ENCODE peak calls at places on chromosomes 5 and 9, in four cellular contexts. One of them, this sample, is unnamed.

GRCh38 chr9:124196814-124197176 is 61.0 kb upstream of the NEK6 start:
- DNase-seq in brain microvascular endothelial cell: no peak
- DNase-seq in A549: no peak
- DNase-seq in HepG2: no peak
- DNase-seq in this sample: no peak

GRCh38 chr5:112183103-112183634 is 235.9 kb downstream of the EPB41L4A start:
- DNase-seq in brain microvascular endothelial cell: peak
- DNase-seq in A549: no peak
- DNase-seq in HepG2: no peak
- DNase-seq in this sample: peak

GRCh38 chr9:9603345-9603744 is 1009.5 kb downstream of the PTPRD start:
- DNase-seq in brain microvascular endothelial cell: no peak
- DNase-seq in A549: no peak
- DNase-seq in HepG2: no peak
- DNase-seq in this sample: no peak

GRCh38 chr5:73770601-73771025 is 144.6 kb downstream of the ARHGEF28 start:
- DNase-seq in brain microvascular endothelial cell: no peak
- DNase-seq in A549: no peak
- DNase-seq in HepG2: peak
- DNase-seq in this sample: no peak

GRCh38 chr5:14399054-14399657 is 182.4 kb upstream of the OTULINL start:
- DNase-seq in brain microvascular endothelial cell: peak
- DNase-seq in A549: peak
- DNase-seq in HepG2: peak
- DNase-seq in this sample: no peak

GRCh38 chr5:39016587-39017275 is 57.5 kb downstream of the RICTOR start:
- DNase-seq in brain microvascular endothelial cell: no peak
- DNase-seq in A549: no peak
- DNase-seq in HepG2: no peak
- DNase-seq in this sample: no peak

GRCh38 chr9:93133641-93134017 is 422 bp downstream of the NINJ1 start:
- DNase-seq in brain microvascular endothelial cell: peak
- DNase-seq in A549: peak
- DNase-seq in HepG2: peak
- DNase-seq in this sample: no peak

GRCh38 chr5:35269006-35269405 is 38.7 kb upstream of the PRLR start:
- DNase-seq in brain microvascular endothelial cell: no peak
- DNase-seq in A549: no peak
- DNase-seq in HepG2: no peak
- DNase-seq in this sample: no peak

GRCh38 chr9:81266086-81266485 is 423.3 kb downstream of the TLE1 start:
- DNase-seq in brain microvascular endothelial cell: peak
- DNase-seq in A549: no peak
- DNase-seq in HepG2: no peak
- DNase-seq in this sample: no peak

GRCh38 chr9:132978451-132979087 is at the start of gene GFI1B:
- DNase-seq in brain microvascular endothelial cell: no peak
- DNase-seq in A549: no peak
- DNase-seq in HepG2: no peak
- DNase-seq in this sample: no peak

GRCh38 chr5:154977409-154977808 is 36.1 kb upstream of the KIF4B start:
- DNase-seq in brain microvascular endothelial cell: no peak
- DNase-seq in A549: no peak
- DNase-seq in HepG2: peak
- DNase-seq in this sample: no peak

GRCh38 chr5:150410524-150411244 is 2.0 kb downstream of the CD74 start:
- DNase-seq in brain microvascular endothelial cell: peak
- DNase-seq in A549: peak
- DNase-seq in HepG2: peak
- DNase-seq in this sample: no peak

GRCh38 chr9:127537792-127538191 is 74.3 kb upstream of the STXBP1 start:
- DNase-seq in brain microvascular endothelial cell: no peak
- DNase-seq in A549: no peak
- DNase-seq in HepG2: no peak
- DNase-seq in this sample: no peak

GRCh38 chr9:25048098-25048497 is 502.4 kb upstream of the IZUMO3 start:
- DNase-seq in brain microvascular endothelial cell: no peak
- DNase-seq in A549: no peak
- DNase-seq in HepG2: no peak
- DNase-seq in this sample: no peak

DNA sequence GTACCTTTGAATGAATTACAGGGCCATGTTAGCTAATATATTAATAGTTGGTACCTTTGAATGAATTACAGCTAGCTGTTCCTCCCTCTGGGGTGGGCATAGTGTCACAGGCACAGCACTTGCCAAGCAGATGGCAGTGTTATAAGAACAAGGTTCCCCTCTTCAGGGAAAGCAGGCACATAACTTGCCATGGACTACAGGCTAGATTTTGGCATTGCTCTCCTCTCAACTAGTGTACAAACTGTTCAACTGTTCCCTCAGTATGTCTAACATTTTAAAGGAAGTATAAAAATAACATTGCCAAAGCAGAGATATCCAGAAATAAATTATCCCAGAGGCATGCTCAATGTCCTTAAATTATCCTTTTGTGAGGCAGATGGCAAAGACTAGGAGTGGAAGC is 33.7 kb downstream of the ABITRAM start:
- DNase-seq in brain microvascular endothelial cell: no peak
- DNase-seq in A549: no peak
- DNase-seq in HepG2: no peak
- DNase-seq in this sample: no peak
- H3K4me3 ChIP-seq in brain microvascular endothelial cell: no peak
- H3K4me3 ChIP-seq in A549: no peak
- H3K4me3 ChIP-seq in HepG2: no peak
- H3K4me3 ChIP-seq in this sample: no peak

DNA sequence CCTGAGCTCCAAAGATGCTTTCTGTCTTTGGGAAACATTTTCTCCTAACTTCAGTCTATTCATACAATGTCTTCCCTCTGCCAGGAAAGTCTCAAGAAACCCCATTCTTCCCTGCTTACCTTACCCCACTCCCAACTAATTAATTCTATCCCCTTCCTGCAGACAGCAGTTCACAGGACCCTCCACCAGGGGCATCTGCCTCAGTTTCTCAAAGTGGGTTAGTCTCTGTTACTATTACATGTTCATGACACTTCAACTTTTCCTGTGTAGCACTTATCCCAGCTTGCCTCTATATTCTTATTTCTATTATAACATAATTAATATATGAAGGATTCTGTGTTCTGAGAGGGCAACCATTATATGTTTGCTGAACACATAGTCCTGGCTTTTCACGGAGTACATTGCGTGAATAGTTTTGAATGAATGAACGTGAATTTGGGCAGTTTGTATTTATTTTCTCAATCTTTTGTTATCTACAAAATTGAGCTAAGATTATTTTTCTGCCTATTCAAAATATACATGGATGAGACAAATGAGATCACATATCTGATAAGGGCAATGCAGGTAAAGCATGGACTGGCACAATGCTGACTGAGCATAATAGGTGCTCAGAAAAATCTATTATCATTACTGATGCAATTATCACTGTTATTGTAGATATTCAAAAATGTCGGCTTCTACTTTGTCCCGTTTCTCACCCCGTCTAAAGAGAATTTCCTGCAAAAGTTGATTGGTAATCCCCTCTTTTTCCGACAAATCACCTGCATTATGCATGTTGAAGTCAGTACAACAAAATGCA is 341.1 kb downstream of the BRINP1 start:
- DNase-seq in brain microvascular endothelial cell: no peak
- DNase-seq in A549: no peak
- DNase-seq in HepG2: no peak
- DNase-seq in this sample: no peak
- TF ChIP-seq CTCF in brain microvascular endothelial cell: peak
- TF ChIP-seq CTCF in A549: no peak
- TF ChIP-seq CTCF in HepG2: no peak
- TF ChIP-seq CTCF in this sample: peak

GRCh38 chr9:1759009-1759408 is 256.1 kb upstream of the SMARCA2 start:
- DNase-seq in brain microvascular endothelial cell: no peak
- DNase-seq in A549: no peak
- DNase-seq in HepG2: no peak
- DNase-seq in this sample: no peak
- H3K4me3 ChIP-seq in brain microvascular endothelial cell: no peak
- H3K4me3 ChIP-seq in A549: no peak
- H3K4me3 ChIP-seq in HepG2: no peak
- H3K4me3 ChIP-seq in this sample: no peak

GRCh38 chr5:143648696-143649095 is 163.3 kb upstream of the HMHB1 start:
- DNase-seq in brain microvascular endothelial cell: no peak
- DNase-seq in A549: no peak
- DNase-seq in HepG2: no peak
- DNase-seq in this sample: no peak
- TF ChIP-seq CTCF in brain microvascular endothelial cell: peak
- TF ChIP-seq CTCF in A549: no peak
- TF ChIP-seq CTCF in HepG2: peak
- TF ChIP-seq CTCF in this sample: peak

GRCh38 chr5:85375525-85375924 is 990.8 kb upstream of the EDIL3 start:
- DNase-seq in brain microvascular endothelial cell: no peak
- DNase-seq in A549: no peak
- DNase-seq in HepG2: no peak
- DNase-seq in this sample: no peak
- H3K4me3 ChIP-seq in brain microvascular endothelial cell: no peak
- H3K4me3 ChIP-seq in A549: no peak
- H3K4me3 ChIP-seq in HepG2: no peak
- H3K4me3 ChIP-seq in this sample: no peak

GRCh38 chr9:77471572-77471971 is 176.6 kb downstream of the GNA14 start:
- DNase-seq in brain microvascular endothelial cell: no peak
- DNase-seq in A549: no peak
- DNase-seq in HepG2: no peak
- DNase-seq in this sample: no peak

GRCh38 chr9:77474903-77475302 is 173.2 kb downstream of the GNA14 start:
- DNase-seq in brain microvascular endothelial cell: no peak
- DNase-seq in A549: no peak
- DNase-seq in HepG2: no peak
- DNase-seq in this sample: no peak

GRCh38 chr9:77472646-77473045 is 175.5 kb downstream of the GNA14 start:
- DNase-seq in brain microvascular endothelial cell: no peak
- DNase-seq in A549: no peak
- DNase-seq in HepG2: no peak
- DNase-seq in this sample: no peak

GRCh38 chr9:77475641-77476473 is 172.3 kb downstream of the GNA14 start:
- DNase-seq in brain microvascular endothelial cell: peak
- DNase-seq in A549: no peak
- DNase-seq in HepG2: no peak
- DNase-seq in this sample: no peak
- TF ChIP-seq CTCF in brain microvascular endothelial cell: no peak
- TF ChIP-seq CTCF in A549: no peak
- TF ChIP-seq CTCF in HepG2: no peak
- TF ChIP-seq CTCF in this sample: no peak

GRCh38 chr5:79546782-79547428 is 33.0 kb upstream of the HOMER1 start:
- DNase-seq in brain microvascular endothelial cell: no peak
- DNase-seq in A549: no peak
- DNase-seq in HepG2: peak
- DNase-seq in this sample: no peak

GRCh38 chr5:79544136-79544535 is 30.2 kb upstream of the HOMER1 start:
- DNase-seq in brain microvascular endothelial cell: no peak
- DNase-seq in A549: no peak
- DNase-seq in HepG2: no peak
- DNase-seq in this sample: no peak

GRCh38 chr5:79547982-79548381 is 34.0 kb upstream of the HOMER1 start:
- DNase-seq in brain microvascular endothelial cell: no peak
- DNase-seq in A549: no peak
- DNase-seq in HepG2: no peak
- DNase-seq in this sample: no peak

GRCh38 chr5:79552984-79553383 is 39.0 kb upstream of the HOMER1 start:
- DNase-seq in brain microvascular endothelial cell: no peak
- DNase-seq in A549: no peak
- DNase-seq in HepG2: no peak
- DNase-seq in this sample: no peak

GRCh38 chr5:79547429-79547822 is 33.5 kb upstream of the HOMER1 start:
- DNase-seq in brain microvascular endothelial cell: no peak
- DNase-seq in A549: no peak
- DNase-seq in HepG2: peak
- DNase-seq in this sample: no peak
- H3K4me3 ChIP-seq in brain microvascular endothelial cell: no peak
- H3K4me3 ChIP-seq in A549: no peak
- H3K4me3 ChIP-seq in HepG2: peak
- H3K4me3 ChIP-seq in this sample: no peak

This sample was measured in epithelial cell of proximal tubule.